ENCODE peak calls at places on chromosome 9, in four cellular contexts. F is sigmoid colon, U is spleen, Z is lung. H is an unnamed sample.

GRCh38 chr9:127222388-127223095 is 42.0 kb upstream of the GARNL3 start:
- DNase-seq in F (no peak), Z (no peak), U (no peak), H (no peak)

GRCh38 chr9:89372230-89372816 is 54.0 kb downstream of the SECISBP2 start:
- DNase-seq in U (peak), Z (no peak), F (no peak), H (no peak)

GRCh38 chr9:93896093-93896492 is 59.1 kb downstream of the BARX1 start:
- DNase-seq in U (peak), Z (no peak), F (peak), H (no peak)

GRCh38 chr9:104808030-104808614 is 44.2 kb downstream of the NIPSNAP3B start:
- DNase-seq in Z (no peak), F (no peak), U (no peak), H (no peak)

GRCh38 chr9:118963674-118964073 is 405.6 kb downstream of the BRINP1 start:
- DNase-seq in F (no peak), Z (no peak), U (no peak), H (no peak)

GRCh38 chr9:106860731-106861584 is 2.0 kb upstream of the ZNF462 start:
- DNase-seq in F (peak), Z (peak), U (no peak), H (no peak)

GRCh38 chr9:78989031-78989658 is 582.6 kb upstream of the TLE4 start:
- DNase-seq in U (no peak), F (no peak), Z (no peak), H (no peak)

GRCh38 chr9:76560481-76560891 is 101.5 kb downstream of the GCNT1 start:
- DNase-seq in U (no peak), Z (no peak), F (no peak), H (no peak)

GRCh38 chr9:1071730-1072129 is 21.6 kb downstream of the DMRT2 start:
- DNase-seq in F (no peak), Z (peak), U (no peak), H (no peak)

GRCh38 chr9:95018099-95018927 is 291.8 kb downstream of the AOPEP start:
- DNase-seq in U (no peak), Z (no peak), F (peak), H (no peak)

GRCh38 chr9:74953235-74953741 is 576 bp upstream of the C9orf40 start:
- DNase-seq in Z (no peak), F (no peak), U (no peak), H (no peak)

GRCh38 chr9:33461474-33461873 is 12.2 kb downstream of the NOL6 start:
- DNase-seq in F (no peak), Z (no peak), U (no peak), H (no peak)

GRCh38 chr9:127858041-127858512 is 3.6 kb upstream of the ENG start:
- DNase-seq in F (no peak), Z (no peak), U (no peak), H (no peak)

GRCh38 chr9:109449036-109449798 is 48.9 kb downstream of the PTPN3 start:
- DNase-seq in F (no peak), U (no peak), Z (no peak), H (no peak)

GRCh38 chr9:76758476-76758875 is 5.8 kb upstream of the PCA3 start:
- DNase-seq in F (no peak), U (no peak), Z (no peak), H (no peak)

GRCh38 chr9:131875828-131876485 is 136.1 kb upstream of the RAPGEF1 start:
- DNase-seq in Z (no peak), U (peak), F (no peak), H (peak)

GRCh38 chr9:112447283-112447761 is 39.3 kb upstream of the KIAA1958 start:
- DNase-seq in F (no peak), Z (no peak), U (no peak), H (no peak)

GRCh38 chr9:135479469-135480052 is at the start of gene PPP1R26:
- DNase-seq in Z (no peak), F (no peak), U (no peak), H (no peak)

GRCh38 chr9:135480942-135481315 is 1.3 kb downstream of the PPP1R26 start:
- DNase-seq in Z (no peak), U (no peak), F (no peak), H (no peak)

GRCh38 chr9:135478191-135478590 is 1.4 kb upstream of the PPP1R26 start:
- DNase-seq in F (no peak), U (no peak), Z (no peak), H (no peak)

GRCh38 chr9:135480071-135480941 is 724 bp downstream of the PPP1R26 start:
- DNase-seq in Z (no peak), U (peak), F (no peak), H (no peak)

DNA sequence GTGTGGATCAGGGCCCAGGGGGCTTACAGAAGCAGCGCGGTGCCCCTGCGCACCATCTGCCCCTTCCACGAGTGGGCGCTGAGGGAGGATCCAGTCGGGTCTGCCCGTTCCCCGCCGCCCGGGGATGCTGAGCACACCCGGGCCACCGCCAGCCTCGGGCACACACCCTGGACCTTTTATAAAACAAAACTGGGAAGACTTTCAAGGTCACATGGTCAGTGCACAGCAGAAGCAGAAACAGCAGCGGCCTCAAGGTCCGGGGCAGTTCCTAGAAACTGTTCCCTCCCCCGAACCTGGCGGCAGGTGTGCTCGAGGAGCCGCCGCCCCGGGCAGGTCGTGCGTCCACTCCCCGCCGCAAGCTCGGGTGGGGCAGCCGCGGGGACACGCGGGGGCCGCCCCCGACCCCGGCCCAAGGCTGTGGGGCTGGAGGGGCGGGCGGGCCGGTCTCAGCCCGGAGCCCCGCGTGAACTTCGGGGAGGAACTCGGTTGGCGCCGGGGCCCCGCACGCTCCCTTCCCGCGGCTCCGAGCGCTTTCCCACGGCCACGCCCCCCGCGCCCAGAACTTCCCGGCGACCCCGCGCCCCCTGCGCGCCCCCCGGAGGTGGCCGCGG is 619 bp upstream of the PPP1R26 start:
- DNase-seq in F (peak), Z (peak), U (peak), H (no peak)
- H3K4me3 ChIP-seq in F (peak), Z (peak), U (peak), H (no peak)

GRCh38 chr9:84785766-84786547 is 116.4 kb downstream of the NTRK2 start:
- DNase-seq in F (no peak), Z (no peak), U (no peak), H (no peak)

GRCh38 chr9:84780385-84780784 is 110.9 kb downstream of the NTRK2 start:
- DNase-seq in F (no peak), Z (no peak), U (no peak), H (no peak)

GRCh38 chr9:84781431-84781830 is 111.9 kb downstream of the NTRK2 start:
- DNase-seq in Z (no peak), U (no peak), F (no peak), H (peak)

GRCh38 chr9:84779892-84780291 is 110.4 kb downstream of the NTRK2 start:
- DNase-seq in Z (no peak), U (no peak), F (no peak), H (no peak)

DNA sequence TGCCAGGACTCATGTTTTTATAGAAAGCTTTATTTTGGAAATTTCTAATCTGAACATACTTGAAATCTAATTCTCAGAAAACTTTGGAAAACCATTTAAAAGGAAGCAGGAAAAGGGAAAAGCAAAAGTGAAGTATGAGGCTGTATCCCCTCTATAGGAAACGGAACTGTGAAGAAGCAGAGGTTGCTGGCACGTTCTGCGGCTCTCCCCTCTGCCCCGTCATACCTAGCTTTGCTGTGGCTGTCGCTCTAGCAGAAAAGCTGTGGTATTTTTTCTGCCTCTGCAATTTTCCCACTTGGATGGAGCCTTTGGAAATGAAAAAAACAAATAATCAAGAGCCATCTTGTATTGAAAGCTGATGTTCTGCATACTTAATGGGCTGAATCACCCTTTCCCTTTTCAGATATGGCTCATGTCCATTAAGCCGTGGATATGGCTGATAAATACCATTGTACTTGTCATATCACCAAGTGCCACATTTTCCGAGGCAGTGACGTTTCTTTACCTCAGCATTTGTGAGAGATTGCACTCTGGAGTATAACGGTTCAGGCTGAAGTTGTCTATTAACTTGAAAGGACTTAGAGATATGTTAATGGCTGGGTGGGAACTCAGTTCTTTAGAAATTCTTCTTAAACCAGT is 112.8 kb downstream of the NTRK2 start:
- DNase-seq in U (no peak), F (no peak), Z (no peak), H (no peak)
- H3K4me3 ChIP-seq in U (no peak), F (no peak), Z (no peak), H (no peak)

GRCh38 chr9:37565661-37566618 is 10.2 kb downstream of the FBXO10 start:
- DNase-seq in F (no peak), Z (no peak), U (no peak), H (no peak)
- H3K4me3 ChIP-seq in F (no peak), Z (no peak), U (no peak), H (no peak)

DNA sequence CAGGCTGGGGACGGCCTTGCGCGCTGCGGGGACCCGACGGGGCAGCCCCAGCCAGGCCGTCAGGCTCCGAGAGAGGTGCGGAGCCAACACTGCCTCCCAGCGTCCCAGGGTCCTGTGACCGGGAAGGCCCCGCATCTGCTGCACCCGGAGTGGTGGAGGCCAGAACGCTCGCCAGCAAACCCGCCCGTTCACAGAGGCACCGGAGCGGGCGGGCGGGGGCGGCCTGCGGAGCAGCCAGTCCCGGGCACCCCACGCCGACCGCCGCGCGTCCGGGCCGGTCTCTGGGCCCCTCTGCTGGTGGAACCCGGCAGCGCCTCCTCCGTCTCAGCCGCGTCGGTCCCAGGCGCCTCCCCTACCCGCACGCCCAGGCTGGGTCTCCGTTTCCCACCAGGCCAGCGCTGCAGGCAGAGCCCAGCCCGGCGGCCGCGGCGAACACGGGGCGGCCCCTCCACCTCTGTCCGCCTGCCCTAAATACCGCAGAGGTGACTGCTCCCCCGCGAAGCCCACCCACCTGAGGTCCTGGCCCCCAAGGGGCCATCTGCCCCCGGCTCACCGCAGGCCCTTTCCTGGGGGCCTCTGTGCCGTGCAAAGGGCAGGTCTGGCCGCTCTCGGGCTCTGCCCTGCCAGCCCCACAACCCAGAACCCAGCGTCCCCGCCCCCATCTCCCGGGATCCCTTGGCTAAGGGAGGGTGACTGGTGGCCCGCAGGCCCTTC is 15.9 kb downstream of the EXD3 start:
- DNase-seq in F (no peak), Z (no peak), U (peak), H (no peak)
- H3K4me3 ChIP-seq in F (peak), Z (no peak), U (peak), H (no peak)

H was measured in Jurkat, Clone E6-1.